ENCODE peak calls at places on chromosomes 16 and 17, in eight cellular contexts. One of them, this sample, is unnamed.

GRCh38 chr17:5615476-5615875 is 31.2 kb upstream of the NLRP1 start:
- DNase-seq in nucleus accumbens: no peak
- DNase-seq in SK-MEL-5: no peak
- DNase-seq in neural crest cell: no peak
- DNase-seq in Calu3: no peak
- DNase-seq in T-helper 2 cell treated with Interferon-gamma antibody and Interleukin-4, amounts not matched to agents 5 μg/mL and 100 μg/mL, for 36 hours: no peak
- DNase-seq in GM03348: no peak
- DNase-seq in PC-3: no peak
- DNase-seq in this sample: no peak

GRCh38 chr17:40981115-40981514 is 3.0 kb downstream of the KRT40 start:
- DNase-seq in GM03348: no peak
- DNase-seq in neural crest cell: no peak
- DNase-seq in nucleus accumbens: no peak
- DNase-seq in SK-MEL-5: no peak
- DNase-seq in PC-3: no peak
- DNase-seq in T-helper 2 cell treated with Interferon-gamma antibody and Interleukin-4, amounts not matched to agents 5 μg/mL and 100 μg/mL, for 36 hours: no peak
- DNase-seq in Calu3: no peak
- DNase-seq in this sample: no peak

GRCh38 chr17:1058423-1059130 is 61.6 kb downstream of the TIMM22 start:
- DNase-seq in GM03348: peak
- DNase-seq in neural crest cell: peak
- DNase-seq in PC-3: peak
- DNase-seq in T-helper 2 cell treated with Interferon-gamma antibody and Interleukin-4, amounts not matched to agents 5 μg/mL and 100 μg/mL, for 36 hours: peak
- DNase-seq in Calu3: peak
- DNase-seq in SK-MEL-5: peak
- DNase-seq in nucleus accumbens: peak
- DNase-seq in this sample: peak

GRCh38 chr17:52138752-52139151 is 19.8 kb downstream of the CA10 start:
- DNase-seq in T-helper 2 cell treated with Interferon-gamma antibody and Interleukin-4, amounts not matched to agents 5 μg/mL and 100 μg/mL, for 36 hours: no peak
- DNase-seq in neural crest cell: no peak
- DNase-seq in SK-MEL-5: no peak
- DNase-seq in GM03348: no peak
- DNase-seq in nucleus accumbens: no peak
- DNase-seq in PC-3: no peak
- DNase-seq in Calu3: no peak
- DNase-seq in this sample: no peak

GRCh38 chr16:24681793-24682192 is 47.7 kb upstream of the TNRC6A start:
- DNase-seq in PC-3: peak
- DNase-seq in SK-MEL-5: peak
- DNase-seq in GM03348: no peak
- DNase-seq in T-helper 2 cell treated with Interferon-gamma antibody and Interleukin-4, amounts not matched to agents 5 μg/mL and 100 μg/mL, for 36 hours: no peak
- DNase-seq in neural crest cell: no peak
- DNase-seq in nucleus accumbens: no peak
- DNase-seq in Calu3: no peak
- DNase-seq in this sample: no peak

GRCh38 chr16:85216522-85217375 is 104.5 kb upstream of the CIBAR2 start:
- DNase-seq in nucleus accumbens: peak
- DNase-seq in T-helper 2 cell treated with Interferon-gamma antibody and Interleukin-4, amounts not matched to agents 5 μg/mL and 100 μg/mL, for 36 hours: no peak
- DNase-seq in GM03348: no peak
- DNase-seq in neural crest cell: no peak
- DNase-seq in SK-MEL-5: no peak
- DNase-seq in PC-3: no peak
- DNase-seq in Calu3: no peak
- DNase-seq in this sample: peak

GRCh38 chr17:78375401-78376079 is 2.9 kb upstream of the PGS1 start:
- DNase-seq in T-helper 2 cell treated with Interferon-gamma antibody and Interleukin-4, amounts not matched to agents 5 μg/mL and 100 μg/mL, for 36 hours: no peak
- DNase-seq in nucleus accumbens: no peak
- DNase-seq in Calu3: no peak
- DNase-seq in PC-3: peak
- DNase-seq in GM03348: peak
- DNase-seq in SK-MEL-5: no peak
- DNase-seq in neural crest cell: no peak
- DNase-seq in this sample: peak

GRCh38 chr17:48604770-48605329 is at the start of gene HOXB6:
- DNase-seq in GM03348: peak
- DNase-seq in PC-3: peak
- DNase-seq in SK-MEL-5: peak
- DNase-seq in Calu3: peak
- DNase-seq in neural crest cell: no peak
- DNase-seq in T-helper 2 cell treated with Interferon-gamma antibody and Interleukin-4, amounts not matched to agents 5 μg/mL and 100 μg/mL, for 36 hours: no peak
- DNase-seq in nucleus accumbens: no peak
- DNase-seq in this sample: no peak

GRCh38 chr16:35295856-35296255 is 1836.4 kb downstream of the TP53TG3F start:
- DNase-seq in nucleus accumbens: no peak
- DNase-seq in PC-3: no peak
- DNase-seq in neural crest cell: no peak
- DNase-seq in T-helper 2 cell treated with Interferon-gamma antibody and Interleukin-4, amounts not matched to agents 5 μg/mL and 100 μg/mL, for 36 hours: no peak
- DNase-seq in SK-MEL-5: no peak
- DNase-seq in GM03348: no peak
- DNase-seq in Calu3: no peak
- DNase-seq in this sample: no peak

GRCh38 chr16:54077412-54077821 is 209.2 kb downstream of the IRX3 start:
- DNase-seq in T-helper 2 cell treated with Interferon-gamma antibody and Interleukin-4, amounts not matched to agents 5 μg/mL and 100 μg/mL, for 36 hours: no peak
- DNase-seq in GM03348: peak
- DNase-seq in Calu3: no peak
- DNase-seq in neural crest cell: no peak
- DNase-seq in nucleus accumbens: no peak
- DNase-seq in SK-MEL-5: peak
- DNase-seq in PC-3: peak
- DNase-seq in this sample: peak

GRCh38 chr17:57405486-57406072 is 149.3 kb downstream of the MSI2 start:
- DNase-seq in SK-MEL-5: no peak
- DNase-seq in GM03348: no peak
- DNase-seq in nucleus accumbens: no peak
- DNase-seq in T-helper 2 cell treated with Interferon-gamma antibody and Interleukin-4, amounts not matched to agents 5 μg/mL and 100 μg/mL, for 36 hours: no peak
- DNase-seq in neural crest cell: no peak
- DNase-seq in Calu3: no peak
- DNase-seq in PC-3: no peak
- DNase-seq in this sample: no peak

GRCh38 chr17:70080541-70081347 is 5.7 kb downstream of the KCNJ16 start:
- DNase-seq in Calu3: no peak
- DNase-seq in nucleus accumbens: no peak
- DNase-seq in GM03348: peak
- DNase-seq in neural crest cell: no peak
- DNase-seq in T-helper 2 cell treated with Interferon-gamma antibody and Interleukin-4, amounts not matched to agents 5 μg/mL and 100 μg/mL, for 36 hours: no peak
- DNase-seq in SK-MEL-5: peak
- DNase-seq in PC-3: no peak
- DNase-seq in this sample: no peak

GRCh38 chr17:78127888-78128615 is 503 bp downstream of the TMC6 start:
- DNase-seq in PC-3: peak
- DNase-seq in neural crest cell: no peak
- DNase-seq in Calu3: peak
- DNase-seq in T-helper 2 cell treated with Interferon-gamma antibody and Interleukin-4, amounts not matched to agents 5 μg/mL and 100 μg/mL, for 36 hours: no peak
- DNase-seq in nucleus accumbens: no peak
- DNase-seq in SK-MEL-5: no peak
- DNase-seq in GM03348: peak
- DNase-seq in this sample: peak

GRCh38 chr16:12796498-12796897 is 7.2 kb downstream of the CPPED1 start:
- DNase-seq in nucleus accumbens: no peak
- DNase-seq in T-helper 2 cell treated with Interferon-gamma antibody and Interleukin-4, amounts not matched to agents 5 μg/mL and 100 μg/mL, for 36 hours: no peak
- DNase-seq in GM03348: no peak
- DNase-seq in SK-MEL-5: no peak
- DNase-seq in PC-3: no peak
- DNase-seq in neural crest cell: no peak
- DNase-seq in Calu3: no peak
- DNase-seq in this sample: no peak

GRCh38 chr17:81733507-81734404 is 21.7 kb downstream of the SLC25A10 start:
- DNase-seq in SK-MEL-5: peak
- DNase-seq in nucleus accumbens: peak
- DNase-seq in Calu3: peak
- DNase-seq in T-helper 2 cell treated with Interferon-gamma antibody and Interleukin-4, amounts not matched to agents 5 μg/mL and 100 μg/mL, for 36 hours: peak
- DNase-seq in neural crest cell: peak
- DNase-seq in PC-3: peak
- DNase-seq in GM03348: peak
- DNase-seq in this sample: peak

GRCh38 chr17:69434164-69434579 is 19.7 kb downstream of the MAP2K6 start:
- DNase-seq in Calu3: peak
- DNase-seq in SK-MEL-5: peak
- DNase-seq in T-helper 2 cell treated with Interferon-gamma antibody and Interleukin-4, amounts not matched to agents 5 μg/mL and 100 μg/mL, for 36 hours: no peak
- DNase-seq in PC-3: peak
- DNase-seq in neural crest cell: no peak
- DNase-seq in GM03348: no peak
- DNase-seq in nucleus accumbens: peak
- DNase-seq in this sample: no peak

GRCh38 chr17:1324201-1324750 is 44.8 kb downstream of the TRARG1 start:
- DNase-seq in Calu3: no peak
- DNase-seq in T-helper 2 cell treated with Interferon-gamma antibody and Interleukin-4, amounts not matched to agents 5 μg/mL and 100 μg/mL, for 36 hours: no peak
- DNase-seq in PC-3: no peak
- DNase-seq in GM03348: no peak
- DNase-seq in SK-MEL-5: no peak
- DNase-seq in neural crest cell: no peak
- DNase-seq in nucleus accumbens: no peak
- DNase-seq in this sample: peak

GRCh38 chr17:18966831-18967624 is 15.1 kb downstream of the SLC5A10 start:
- DNase-seq in SK-MEL-5: no peak
- DNase-seq in nucleus accumbens: no peak
- DNase-seq in PC-3: no peak
- DNase-seq in T-helper 2 cell treated with Interferon-gamma antibody and Interleukin-4, amounts not matched to agents 5 μg/mL and 100 μg/mL, for 36 hours: no peak
- DNase-seq in neural crest cell: no peak
- DNase-seq in GM03348: no peak
- DNase-seq in Calu3: no peak
- DNase-seq in this sample: peak

GRCh38 chr17:13311301-13311700 is 290.4 kb downstream of the HS3ST3A1 start:
- DNase-seq in nucleus accumbens: peak
- DNase-seq in neural crest cell: no peak
- DNase-seq in T-helper 2 cell treated with Interferon-gamma antibody and Interleukin-4, amounts not matched to agents 5 μg/mL and 100 μg/mL, for 36 hours: no peak
- DNase-seq in SK-MEL-5: no peak
- DNase-seq in GM03348: peak
- DNase-seq in Calu3: no peak
- DNase-seq in PC-3: no peak
- DNase-seq in this sample: no peak

GRCh38 chr17:705863-706262 is 8.8 kb downstream of the VPS53 start:
- DNase-seq in GM03348: no peak
- DNase-seq in T-helper 2 cell treated with Interferon-gamma antibody and Interleukin-4, amounts not matched to agents 5 μg/mL and 100 μg/mL, for 36 hours: no peak
- DNase-seq in nucleus accumbens: no peak
- DNase-seq in Calu3: no peak
- DNase-seq in SK-MEL-5: no peak
- DNase-seq in neural crest cell: no peak
- DNase-seq in PC-3: no peak
- DNase-seq in this sample: no peak

GRCh38 chr16:26951950-26952349 is 114.8 kb upstream of the C16orf82 start:
- DNase-seq in Calu3: no peak
- DNase-seq in neural crest cell: no peak
- DNase-seq in SK-MEL-5: no peak
- DNase-seq in GM03348: no peak
- DNase-seq in PC-3: no peak
- DNase-seq in nucleus accumbens: no peak
- DNase-seq in T-helper 2 cell treated with Interferon-gamma antibody and Interleukin-4, amounts not matched to agents 5 μg/mL and 100 μg/mL, for 36 hours: no peak
- DNase-seq in this sample: no peak

GRCh38 chr17:40075216-40076100 is 12.7 kb downstream of the THRA start:
- DNase-seq in nucleus accumbens: peak
- DNase-seq in T-helper 2 cell treated with Interferon-gamma antibody and Interleukin-4, amounts not matched to agents 5 μg/mL and 100 μg/mL, for 36 hours: peak
- DNase-seq in GM03348: peak
- DNase-seq in Calu3: peak
- DNase-seq in neural crest cell: peak
- DNase-seq in PC-3: peak
- DNase-seq in SK-MEL-5: peak
- DNase-seq in this sample: peak

GRCh38 chr17:39606434-39607056 is 1.2 kb downstream of the NEUROD2 start:
- DNase-seq in GM03348: no peak
- DNase-seq in nucleus accumbens: no peak
- DNase-seq in SK-MEL-5: no peak
- DNase-seq in neural crest cell: no peak
- DNase-seq in PC-3: no peak
- DNase-seq in Calu3: peak
- DNase-seq in T-helper 2 cell treated with Interferon-gamma antibody and Interleukin-4, amounts not matched to agents 5 μg/mL and 100 μg/mL, for 36 hours: no peak
- DNase-seq in this sample: peak

GRCh38 chr16:85204242-85205010 is 92.2 kb upstream of the CIBAR2 start:
- DNase-seq in GM03348: peak
- DNase-seq in nucleus accumbens: no peak
- DNase-seq in PC-3: no peak
- DNase-seq in T-helper 2 cell treated with Interferon-gamma antibody and Interleukin-4, amounts not matched to agents 5 μg/mL and 100 μg/mL, for 36 hours: no peak
- DNase-seq in SK-MEL-5: no peak
- DNase-seq in neural crest cell: no peak
- DNase-seq in Calu3: no peak
- DNase-seq in this sample: peak

GRCh38 chr17:1752425-1752941 is 9.4 kb upstream of the SERPINF1 start:
- DNase-seq in T-helper 2 cell treated with Interferon-gamma antibody and Interleukin-4, amounts not matched to agents 5 μg/mL and 100 μg/mL, for 36 hours: no peak
- DNase-seq in nucleus accumbens: no peak
- DNase-seq in Calu3: peak
- DNase-seq in neural crest cell: no peak
- DNase-seq in SK-MEL-5: peak
- DNase-seq in PC-3: peak
- DNase-seq in GM03348: no peak
- DNase-seq in this sample: peak

GRCh38 chr16:86569843-86570447 is 3.3 kb downstream of the FOXC2 start:
- DNase-seq in T-helper 2 cell treated with Interferon-gamma antibody and Interleukin-4, amounts not matched to agents 5 μg/mL and 100 μg/mL, for 36 hours: no peak
- DNase-seq in nucleus accumbens: no peak
- DNase-seq in SK-MEL-5: no peak
- DNase-seq in GM03348: no peak
- DNase-seq in neural crest cell: no peak
- DNase-seq in Calu3: no peak
- DNase-seq in PC-3: no peak
- DNase-seq in this sample: peak

GRCh38 chr16:84788968-84789371 is 30.8 kb upstream of the CRISPLD2 start:
- DNase-seq in T-helper 2 cell treated with Interferon-gamma antibody and Interleukin-4, amounts not matched to agents 5 μg/mL and 100 μg/mL, for 36 hours: no peak
- DNase-seq in GM03348: peak
- DNase-seq in PC-3: no peak
- DNase-seq in neural crest cell: no peak
- DNase-seq in SK-MEL-5: no peak
- DNase-seq in nucleus accumbens: no peak
- DNase-seq in Calu3: no peak
- DNase-seq in this sample: no peak

GRCh38 chr16:48525201-48526057 is 84.6 kb downstream of the N4BP1 start:
- DNase-seq in SK-MEL-5: no peak
- DNase-seq in nucleus accumbens: no peak
- DNase-seq in neural crest cell: no peak
- DNase-seq in Calu3: no peak
- DNase-seq in GM03348: no peak
- DNase-seq in T-helper 2 cell treated with Interferon-gamma antibody and Interleukin-4, amounts not matched to agents 5 μg/mL and 100 μg/mL, for 36 hours: no peak
- DNase-seq in PC-3: no peak
- DNase-seq in this sample: no peak

GRCh38 chr17:45719335-45720071 is 64.6 kb upstream of the CRHR1 start:
- DNase-seq in T-helper 2 cell treated with Interferon-gamma antibody and Interleukin-4, amounts not matched to agents 5 μg/mL and 100 μg/mL, for 36 hours: no peak
- DNase-seq in SK-MEL-5: peak
- DNase-seq in PC-3: peak
- DNase-seq in GM03348: peak
- DNase-seq in Calu3: peak
- DNase-seq in nucleus accumbens: no peak
- DNase-seq in neural crest cell: no peak
- DNase-seq in this sample: peak

GRCh38 chr16:84785843-84786538 is 33.8 kb upstream of the CRISPLD2 start:
- DNase-seq in nucleus accumbens: no peak
- DNase-seq in GM03348: peak
- DNase-seq in SK-MEL-5: no peak
- DNase-seq in PC-3: no peak
- DNase-seq in T-helper 2 cell treated with Interferon-gamma antibody and Interleukin-4, amounts not matched to agents 5 μg/mL and 100 μg/mL, for 36 hours: no peak
- DNase-seq in Calu3: peak
- DNase-seq in neural crest cell: no peak
- DNase-seq in this sample: peak

GRCh38 chr17:46043606-46044005 is 44.6 kb downstream of the STH start:
- DNase-seq in nucleus accumbens: no peak
- DNase-seq in neural crest cell: no peak
- DNase-seq in GM03348: no peak
- DNase-seq in SK-MEL-5: no peak
- DNase-seq in Calu3: no peak
- DNase-seq in T-helper 2 cell treated with Interferon-gamma antibody and Interleukin-4, amounts not matched to agents 5 μg/mL and 100 μg/mL, for 36 hours: no peak
- DNase-seq in PC-3: no peak
- DNase-seq in this sample: no peak

GRCh38 chr17:71516149-71516548 is 604.7 kb upstream of the SOX9 start:
- DNase-seq in neural crest cell: no peak
- DNase-seq in SK-MEL-5: no peak
- DNase-seq in PC-3: no peak
- DNase-seq in GM03348: no peak
- DNase-seq in T-helper 2 cell treated with Interferon-gamma antibody and Interleukin-4, amounts not matched to agents 5 μg/mL and 100 μg/mL, for 36 hours: no peak
- DNase-seq in nucleus accumbens: no peak
- DNase-seq in Calu3: no peak
- DNase-seq in this sample: no peak

GRCh38 chr16:78447164-78447563 is 347.7 kb downstream of the WWOX start:
- DNase-seq in nucleus accumbens: no peak
- DNase-seq in GM03348: no peak
- DNase-seq in neural crest cell: no peak
- DNase-seq in SK-MEL-5: no peak
- DNase-seq in PC-3: no peak
- DNase-seq in T-helper 2 cell treated with Interferon-gamma antibody and Interleukin-4, amounts not matched to agents 5 μg/mL and 100 μg/mL, for 36 hours: no peak
- DNase-seq in Calu3: no peak
- DNase-seq in this sample: no peak

GRCh38 chr16:8752706-8753105 is 44.7 kb downstream of the TMEM186 start:
- DNase-seq in SK-MEL-5: no peak
- DNase-seq in nucleus accumbens: no peak
- DNase-seq in PC-3: no peak
- DNase-seq in T-helper 2 cell treated with Interferon-gamma antibody and Interleukin-4, amounts not matched to agents 5 μg/mL and 100 μg/mL, for 36 hours: no peak
- DNase-seq in Calu3: no peak
- DNase-seq in neural crest cell: no peak
- DNase-seq in GM03348: no peak
- DNase-seq in this sample: no peak

This sample was measured in osteoblast.